ENCODE peak calls at places on chromosome 10, in nine cellular contexts. U, H, R, D, Q, V, P, N and C are unnamed samples.

GRCh38 chr10:112213098-112213823 is 29.7 kb upstream of the GPAM start:
- DNase-seq in U (no peak), H (no peak), R (no peak), D (no peak), Q (no peak), V (no peak), P (no peak), N (no peak), C (no peak)

GRCh38 chr10:110013615-110014293 is 6.0 kb downstream of the ADD3 start:
- DNase-seq in U (no peak), H (no peak), R (no peak), D (no peak), Q (no peak), V (peak; percentile 29), P (peak; percentile 15), N (no peak), C (peak; percentile 51)

GRCh38 chr10:5996696-5997095 is 19.4 kb upstream of the IL15RA start:
- DNase-seq in U (no peak), H (no peak), R (no peak), D (no peak), Q (no peak), V (no peak), P (no peak), N (no peak), C (no peak)

GRCh38 chr10:110556993-110557601 is 10.4 kb upstream of the SMC3 start:
- DNase-seq in U (peak; percentile 44), H (no peak), R (peak; percentile 58), D (peak; percentile 74), Q (no peak), V (no peak), P (no peak), N (no peak), C (peak; percentile 40)

GRCh38 chr10:83023647-83024046 is 1115.7 kb upstream of the GHITM start:
- DNase-seq in U (no peak), H (no peak), R (no peak), D (no peak), Q (no peak), V (no peak), P (no peak), N (no peak), C (no peak)

GRCh38 chr10:14416308-14416700 is 85.6 kb upstream of the FRMD4A start:
- DNase-seq in U (no peak), H (no peak), R (no peak), D (no peak), Q (no peak), V (no peak), P (peak; percentile 44), N (no peak), C (peak; percentile 56)

GRCh38 chr10:131852823-131853609 is 47.8 kb upstream of the PPP2R2D start:
- DNase-seq in U (no peak), H (peak; percentile 1), R (no peak), D (no peak), Q (peak; percentile 32), V (no peak), P (no peak), N (no peak), C (no peak)

GRCh38 chr10:132847856-132848255 is 61.9 kb upstream of the NKX6-2 start:
- DNase-seq in U (no peak), H (no peak), R (no peak), D (no peak), Q (peak; percentile 21), V (no peak), P (no peak), N (no peak), C (no peak)

GRCh38 chr10:33716461-33717267 is 382.2 kb upstream of the NRP1 start:
- DNase-seq in U (no peak), H (no peak), R (no peak), D (no peak), Q (no peak), V (no peak), P (no peak), N (no peak), C (no peak)

GRCh38 chr10:33720161-33720560 is 385.7 kb upstream of the NRP1 start:
- DNase-seq in U (no peak), H (no peak), R (no peak), D (no peak), Q (no peak), V (no peak), P (no peak), N (no peak), C (no peak)

GRCh38 chr10:33721509-33721908 is 387.0 kb upstream of the NRP1 start:
- DNase-seq in U (no peak), H (no peak), R (no peak), D (no peak), Q (no peak), V (no peak), P (no peak), N (no peak), C (no peak)

GRCh38 chr10:33722067-33722466 is 387.6 kb upstream of the NRP1 start:
- DNase-seq in U (peak; percentile 26), H (no peak), R (peak; percentile 33), D (no peak), Q (no peak), V (no peak), P (no peak), N (no peak), C (no peak)

DNA sequence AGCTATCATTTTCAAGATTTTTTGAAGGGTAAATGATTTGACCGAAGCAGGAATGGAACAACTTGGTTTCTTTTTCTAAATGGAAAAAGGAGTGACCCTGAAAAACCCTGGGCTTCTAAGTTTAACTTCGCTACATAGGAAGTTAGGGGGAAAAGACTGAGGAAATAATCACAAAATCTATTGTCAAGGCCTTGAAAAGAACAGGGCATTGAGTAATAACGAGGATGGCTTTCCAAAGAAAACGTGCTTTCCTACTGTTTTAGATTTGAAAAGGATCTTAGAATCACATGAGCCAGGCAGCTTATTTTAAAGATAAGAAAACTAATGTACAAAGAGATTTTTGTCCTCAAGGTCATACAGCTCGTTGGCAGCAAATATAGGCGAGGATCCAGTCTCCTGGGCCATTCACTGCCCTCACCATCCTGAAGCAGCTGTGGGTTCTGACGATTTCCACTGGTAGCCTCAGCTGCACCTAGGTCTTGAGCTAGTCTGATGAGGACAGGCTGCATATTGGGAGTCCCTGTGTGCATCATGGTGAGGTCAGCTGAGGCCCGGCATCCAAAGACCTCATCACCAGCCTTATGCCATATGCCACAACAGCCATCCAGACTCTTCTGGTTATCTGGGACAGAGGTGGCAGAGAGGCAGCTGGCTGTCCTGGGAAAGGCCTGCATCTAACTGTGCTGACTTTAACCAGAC is 384.7 kb upstream of the NRP1 start:
- DNase-seq in U (peak; percentile 60), H (peak; percentile 20), R (no peak), D (no peak), Q (no peak), V (no peak), P (no peak), N (no peak), C (no peak)
- H3K27ac ChIP-seq in U (no peak overlapping the region), H (peak overlapping the region; percentile 65), R (no peak overlapping the region), D (no peak overlapping the region), Q (no peak overlapping the region), V (no peak overlapping the region), P (no peak overlapping the region), N (no peak overlapping the region), C (no peak overlapping the region)

DNA sequence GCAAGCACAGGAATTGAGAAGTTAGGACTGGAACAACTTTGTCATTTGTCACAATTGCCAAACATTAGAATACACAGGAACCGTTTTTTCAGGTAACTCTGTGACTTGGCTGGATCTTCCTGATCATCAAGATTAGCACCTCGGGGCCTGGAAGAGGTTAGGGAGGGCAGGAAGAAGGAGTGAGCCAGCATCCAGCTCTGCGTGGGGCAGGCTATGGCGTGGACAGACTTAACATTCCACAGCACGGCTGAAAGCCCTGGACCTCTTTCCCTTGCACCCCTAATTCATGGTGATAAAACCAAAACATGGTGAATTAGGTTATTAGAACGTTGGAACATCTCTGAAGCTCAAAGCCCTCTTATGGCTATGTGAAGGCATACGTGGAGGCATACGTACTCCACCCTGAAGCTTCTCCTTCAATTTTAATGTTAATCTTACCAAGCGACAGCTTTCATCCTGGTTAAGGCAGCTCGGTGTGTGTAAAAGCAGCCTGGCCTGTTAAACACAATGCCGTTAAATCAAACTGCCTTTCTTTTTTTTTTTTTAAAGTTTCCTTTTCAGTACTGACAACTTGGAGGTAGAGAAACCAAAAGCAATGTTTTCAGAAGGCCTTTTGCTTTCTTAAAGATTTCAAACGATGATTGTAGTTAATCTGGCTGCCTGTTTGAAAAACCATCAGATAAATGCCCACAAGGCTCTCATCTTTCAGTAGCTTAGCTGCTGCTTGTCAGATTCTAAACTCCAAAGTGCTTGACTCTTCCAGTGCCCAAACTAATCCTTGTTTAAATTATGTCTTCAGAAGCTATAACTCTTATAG is 4.5 kb downstream of the GRK5 start:
- DNase-seq in U (peak; percentile 45), H (no peak), R (no peak), D (no peak), Q (no peak), V (no peak), P (no peak), N (no peak), C (no peak)
- H3K27ac ChIP-seq in U (peak overlapping the region; percentile 36), H (peak overlapping the region; percentile 33), R (peak overlapping the region; percentile 84), D (no peak overlapping the region), Q (peak overlapping the region; percentile 80), V (no peak overlapping the region), P (no peak overlapping the region), N (no peak overlapping the region), C (no peak overlapping the region)

GRCh38 chr10:58239561-58240169 is 28.0 kb downstream of the IPMK start:
- DNase-seq in U (peak; percentile 84), H (no peak), R (no peak), D (no peak), Q (no peak), V (no peak), P (no peak), N (no peak), C (peak; percentile 31)

GRCh38 chr10:58240531-58240930 is 27.2 kb downstream of the IPMK start:
- DNase-seq in U (peak; percentile 49), H (no peak), R (no peak), D (no peak), Q (no peak), V (no peak), P (no peak), N (no peak), C (no peak)

GRCh38 chr10:58241346-58241745 is 26.3 kb downstream of the IPMK start:
- DNase-seq in U (no peak), H (no peak), R (peak; percentile 42), D (no peak), Q (no peak), V (no peak), P (no peak), N (no peak), C (no peak)

DNA sequence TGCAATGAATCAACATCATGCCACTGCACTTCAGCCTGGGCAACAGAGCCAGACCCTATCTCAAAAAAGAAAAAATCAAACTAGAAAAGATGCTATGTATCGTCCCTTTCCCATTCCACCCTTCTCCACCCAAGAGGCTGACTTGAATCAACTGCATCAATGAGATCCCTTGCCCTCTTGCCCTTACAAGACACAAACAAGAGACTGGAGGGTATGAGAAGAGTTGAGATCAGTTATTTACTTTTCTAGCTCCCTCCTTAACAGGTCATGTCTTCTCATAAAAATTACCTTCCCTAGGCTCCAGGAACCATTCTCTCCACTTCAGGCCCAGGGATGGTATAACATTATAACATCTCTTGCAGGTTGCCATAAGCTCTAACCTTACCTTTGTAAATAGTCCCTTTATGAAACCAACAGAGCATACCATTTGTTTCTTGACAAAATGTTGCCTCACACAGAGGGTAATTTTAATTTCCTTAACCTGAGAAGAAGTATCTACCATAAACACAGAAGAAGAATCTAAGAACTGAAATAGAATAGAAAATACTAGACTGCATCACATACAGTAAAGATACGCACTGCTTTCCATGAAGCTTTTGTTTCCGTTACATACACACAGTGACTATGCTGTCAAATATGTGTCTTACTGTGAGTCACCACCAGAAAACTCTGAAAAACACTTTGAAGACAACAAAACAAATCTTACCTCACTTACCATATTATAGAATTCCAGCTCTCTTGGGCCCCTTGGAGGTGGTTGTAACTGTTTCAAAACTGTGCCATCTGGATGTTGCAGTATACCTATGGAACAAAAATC is 30.5 kb downstream of the IPMK start:
- DNase-seq in U (peak; percentile 93), H (no peak), R (peak; percentile 81), D (peak; percentile 70), Q (peak; percentile 46), V (no peak), P (no peak), N (no peak), C (peak; percentile 67)
- H3K27ac ChIP-seq in U (peak overlapping the region; percentile 94), H (no peak overlapping the region), R (no peak overlapping the region), D (peak overlapping the region; percentile 51), Q (peak overlapping the region; percentile 85), V (no peak overlapping the region), P (no peak overlapping the region), N (no peak overlapping the region), C (peak overlapping the region; percentile 45)

DNA sequence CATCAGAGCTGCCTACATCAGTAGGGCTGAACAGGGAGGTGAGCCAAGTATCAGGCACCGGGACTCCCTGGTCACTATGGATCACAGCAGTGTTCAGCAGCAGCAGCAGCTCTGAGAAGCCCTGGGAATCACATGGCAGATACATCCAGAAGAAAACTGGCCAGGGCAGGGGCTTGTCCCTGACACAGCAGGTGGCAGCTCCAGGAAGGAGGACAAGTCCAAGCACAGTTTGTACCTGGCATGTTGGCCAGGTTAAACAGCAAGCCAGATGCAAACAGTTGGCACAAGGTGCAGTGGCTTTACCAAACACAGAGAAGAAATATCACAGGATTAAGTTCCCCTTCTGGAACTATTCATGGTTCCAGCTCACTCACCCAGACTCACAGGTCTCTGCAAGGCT is 139.4 kb downstream of the KCNMA1 start:
- DNase-seq in U (no peak), H (no peak), R (no peak), D (no peak), Q (no peak), V (no peak), P (no peak), N (no peak), C (no peak)
- H3K27ac ChIP-seq in U (no peak overlapping the region), H (no peak overlapping the region), R (no peak overlapping the region), D (peak overlapping the region; percentile 47), Q (no peak overlapping the region), V (no peak overlapping the region), P (no peak overlapping the region), N (no peak overlapping the region), C (peak overlapping the region; percentile 27)